ENCODE peak calls at places on chromosomes 7 and 10, in nine cellular contexts. I, L, W, A, H, Q, F, M and X are unnamed samples.

GRCh38 chr7:129252133-129252532 is 27.3 kb downstream of the AHCYL2 start:
- DNase-seq in I (no peak), L (no peak), W (no peak), A (no peak), H (no peak), Q (no peak), F (no peak), M (no peak), X (no peak)

GRCh38 chr10:7773845-7774801 is 13.7 kb downstream of the KIN start:
- DNase-seq in I (no peak), L (no peak), W (peak), A (no peak), H (no peak), Q (no peak), F (peak), M (peak), X (peak)

GRCh38 chr10:8049151-8049873 is 5.2 kb upstream of the GATA3 start:
- DNase-seq in I (no peak), L (no peak), W (no peak), A (peak), H (no peak), Q (no peak), F (no peak), M (no peak), X (no peak)

GRCh38 chr10:104143829-104144228 is 21.9 kb downstream of the SFR1 start:
- DNase-seq in I (no peak), L (no peak), W (no peak), A (no peak), H (no peak), Q (no peak), F (no peak), M (no peak), X (no peak)

GRCh38 chr7:149369497-149369896 is 91.4 kb downstream of the ZNF777 start:
- DNase-seq in I (no peak), L (no peak), W (no peak), A (no peak), H (no peak), Q (no peak), F (no peak), M (no peak), X (no peak)

GRCh38 chr10:69333205-69333604 is 54.9 kb downstream of the HK1 start:
- DNase-seq in I (no peak), L (no peak), W (no peak), A (no peak), H (no peak), Q (no peak), F (peak), M (peak), X (no peak)

GRCh38 chr7:128697301-128697905 is 25.3 kb downstream of the GARIN1A start:
- DNase-seq in I (peak), L (peak), W (peak), A (peak), H (peak), Q (peak), F (peak), M (peak), X (peak)

GRCh38 chr7:4115442-4115841 is 566.7 kb upstream of the FOXK1 start:
- DNase-seq in I (no peak), L (no peak), W (no peak), A (no peak), H (no peak), Q (no peak), F (no peak), M (no peak), X (no peak)

GRCh38 chr10:22372922-22373321 is 27.6 kb downstream of the SPAG6 start:
- DNase-seq in I (no peak), L (no peak), W (no peak), A (no peak), H (no peak), Q (no peak), F (no peak), M (no peak), X (no peak)

GRCh38 chr10:103442031-103442461 is 10.1 kb downstream of the CALHM2 start:
- DNase-seq in I (no peak), L (peak), W (no peak), A (no peak), H (peak), Q (no peak), F (no peak), M (no peak), X (no peak)

GRCh38 chr7:2802082-2802481 is 42.0 kb downstream of the GNA12 start:
- DNase-seq in I (no peak), L (peak), W (no peak), A (no peak), H (no peak), Q (no peak), F (no peak), M (no peak), X (no peak)

GRCh38 chr7:974820-975681 is at the start of gene COX19:
- DNase-seq in I (peak), L (peak), W (peak), A (peak), H (peak), Q (peak), F (peak), M (peak), X (peak)
- TF ChIP-seq POLR2A in I (peak), L (peak), W (peak), A (peak), H (peak), Q (no peak), F (peak), M (peak), X (no peak)

GRCh38 chr7:94004024-94004945 is at the start of gene BET1:
- DNase-seq in I (peak), L (peak), W (peak), A (peak), H (peak), Q (peak), F (peak), M (peak), X (peak)
- TF ChIP-seq POLR2A in I (peak), L (peak), W (peak), A (peak), H (peak), Q (no peak), F (no peak), M (peak), X (no peak)

DNA sequence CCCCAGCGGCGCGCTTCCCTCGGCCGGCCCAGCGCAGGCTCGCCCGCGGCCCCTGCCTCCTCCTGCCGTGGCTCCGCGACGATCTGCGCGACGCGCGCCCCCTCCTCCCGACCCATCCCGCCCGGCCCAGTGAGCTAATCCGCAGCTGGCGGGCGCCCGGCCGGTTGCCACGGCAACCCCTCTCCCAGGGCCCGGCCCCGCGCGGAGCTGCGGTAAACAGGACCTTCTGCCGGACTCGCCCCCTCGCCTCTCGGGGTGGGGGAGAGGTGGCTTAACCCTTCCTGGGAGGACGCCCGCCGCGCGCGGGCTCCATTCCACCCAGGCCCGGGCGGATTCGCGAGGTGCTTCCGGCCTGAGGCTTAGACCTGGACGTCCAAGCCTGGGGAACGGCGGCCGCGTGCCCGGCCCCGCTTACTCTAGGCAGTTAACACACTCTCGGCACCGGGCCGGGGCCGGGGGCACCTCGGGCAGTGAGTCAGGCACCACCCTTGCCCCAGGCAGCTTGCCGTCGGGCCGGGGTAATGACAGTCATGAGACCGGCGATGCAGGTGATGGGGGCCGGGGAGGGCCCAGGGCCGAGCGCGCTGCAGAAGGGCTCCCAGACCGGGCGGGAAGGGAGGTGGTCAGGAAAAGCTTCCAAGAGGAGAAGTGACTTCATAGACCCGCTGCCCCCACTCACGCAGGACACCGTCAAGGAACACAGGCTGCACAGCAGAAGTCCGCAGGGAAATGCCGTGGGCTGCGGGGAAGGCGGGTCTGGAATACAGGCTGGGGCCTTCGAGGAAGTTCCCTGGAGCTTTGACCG is at the start of gene DENND2A:
- DNase-seq in I (peak), L (peak), W (peak), A (no peak), H (no peak), Q (no peak), F (peak), M (peak), X (peak)
- TF ChIP-seq POLR2A in I (no peak), L (peak), W (no peak), A (no peak), H (no peak), Q (no peak), F (no peak), M (no peak), X (no peak)

DNA sequence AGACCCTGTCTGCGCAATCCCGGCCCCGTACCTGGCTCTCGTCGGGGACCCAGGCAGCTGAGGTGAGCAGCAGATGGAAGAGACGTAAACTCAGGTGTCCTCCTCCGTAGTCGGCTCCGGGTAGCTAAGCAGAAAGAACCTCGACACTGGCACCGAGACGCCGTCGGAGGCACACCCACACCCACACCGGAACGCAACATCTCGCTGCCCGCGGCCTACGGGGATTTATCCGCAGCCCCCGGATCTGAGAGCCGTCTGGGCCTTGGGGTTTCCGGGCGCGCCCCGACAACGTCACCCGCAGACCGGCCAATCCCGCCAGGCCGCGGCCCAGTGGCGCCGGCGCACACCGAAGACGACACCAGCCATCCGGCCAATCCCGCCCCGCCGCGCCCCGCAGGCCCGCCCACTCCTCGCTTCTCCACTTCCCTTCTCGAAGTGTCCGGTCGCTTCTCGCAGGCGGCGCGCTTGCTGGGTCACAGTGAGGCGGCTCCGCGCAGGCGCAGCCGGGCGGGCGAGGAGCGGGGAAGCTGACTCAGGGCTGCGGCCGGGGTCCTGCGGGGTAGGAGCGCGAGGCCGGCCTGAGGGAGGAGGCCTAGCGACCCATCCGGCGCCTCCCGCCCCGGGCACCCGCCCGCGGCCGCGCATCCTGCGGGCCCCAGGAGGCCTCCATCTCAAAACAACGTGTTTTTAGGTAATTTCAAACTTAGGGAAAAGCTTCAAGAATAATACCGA is at the start of gene ZFAND2A:
- DNase-seq in I (peak), L (peak), W (peak), A (peak), H (peak), Q (peak), F (peak), M (peak), X (peak)
- TF ChIP-seq POLR2A in I (peak), L (peak), W (peak), A (peak), H (peak), Q (no peak), F (peak), M (peak), X (peak)